ENCODE peak calls at places on chromosomes 7 and 10, in seven cellular contexts. I is H9, M is neuronal stem cell, J is IMR-90, V is mesenchymal stem cell, S is H1, R is trophoblast cell. F is an unnamed sample. For H3K4me1, the result is how much of the 10 kb centered on the place peaks cover.

GRCh38 chr10:34780818-34781380 is 34.2 kb downstream of the PARD3 start:
- DNase-seq in I (no peak), M (no peak), J (peak), V (peak), S (no peak), R (no peak), F (peak)

GRCh38 chr10:22475857-22476600 is 130.7 kb downstream of the SPAG6 start:
- DNase-seq in I (peak), M (peak), J (no peak), V (peak), S (peak), R (peak), F (peak)

GRCh38 chr10:69202332-69202731 is 17.8 kb upstream of the HKDC1 start:
- DNase-seq in I (no peak), M (no peak), J (peak), V (no peak), S (no peak), R (no peak), F (no peak)

GRCh38 chr10:101284171-101285092 is 55.2 kb upstream of the LBX1 start:
- DNase-seq in I (no peak), M (no peak), J (no peak), V (no peak), S (peak), R (no peak), F (no peak)

GRCh38 chr10:20956843-20957242 is 59.7 kb upstream of the NEBL start:
- DNase-seq in I (no peak), M (no peak), J (no peak), V (no peak), S (no peak), R (peak), F (no peak)

GRCh38 chr10:121662945-121663917 is 65.0 kb upstream of the FGFR2 start:
- DNase-seq in I (peak), M (peak), J (no peak), V (no peak), S (peak), R (peak), F (peak)

GRCh38 chr7:80842479-80842797 is 76.4 kb downstream of the SEMA3C start:
- DNase-seq in I (no peak), M (no peak), J (no peak), V (no peak), S (no peak), R (no peak), F (no peak)

GRCh38 chr10:103241262-103242011 is 4.2 kb upstream of the RPEL1 start:
- DNase-seq in I (peak), M (no peak), J (peak), V (peak), S (no peak), R (peak), F (peak)

GRCh38 chr10:86693721-86694369 is 25.5 kb downstream of the LDB3 start:
- DNase-seq in I (peak), M (no peak), J (peak), V (peak), S (peak), R (peak), F (peak)

GRCh38 chr7:75981450-75982305 is 12.7 kb downstream of the TMEM120A start:
- DNase-seq in I (no peak), M (no peak), J (no peak), V (no peak), S (no peak), R (no peak), F (no peak)

GRCh38 chr7:70734436-70734835 is 397.5 kb upstream of the GALNT17 start:
- DNase-seq in I (no peak), M (no peak), J (no peak), V (no peak), S (no peak), R (no peak), F (no peak)

DNA sequence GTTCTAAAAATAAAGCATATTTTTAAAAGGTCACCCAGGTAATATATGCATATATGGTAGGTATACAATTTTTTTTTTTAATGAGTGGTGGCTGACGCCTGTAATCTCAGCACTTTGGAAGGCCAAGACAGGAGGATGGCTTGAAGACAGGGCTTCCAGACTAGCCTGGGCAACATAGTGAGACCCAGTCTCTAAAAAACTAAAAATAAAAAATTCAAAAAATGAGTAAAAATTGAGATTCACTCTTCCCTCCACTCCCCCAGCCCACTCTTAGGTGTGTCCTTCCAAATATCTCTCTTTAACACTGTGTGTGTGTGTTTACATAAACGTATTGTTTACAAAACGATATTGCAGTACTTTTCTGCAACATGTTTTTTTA is 929 bp upstream of the ANXA11 start:
- DNase-seq in I (no peak), M (no peak), J (no peak), V (no peak), S (no peak), R (no peak), F (no peak)
- H3K4me1 ChIP-seq in I (under half), M (under half), J (under half), V (under half), S (under half), R (under half), F (under half)

GRCh38 chr7:82179311-82179710 is 264.3 kb downstream of the CACNA2D1 start:
- DNase-seq in I (no peak), M (no peak), J (peak), V (peak), S (no peak), R (no peak), F (peak)
- H3K23ac ChIP-seq in I (no peak), M (no peak), J (no peak), V (no peak), S (no peak), R (no peak), F (no peak)

DNA sequence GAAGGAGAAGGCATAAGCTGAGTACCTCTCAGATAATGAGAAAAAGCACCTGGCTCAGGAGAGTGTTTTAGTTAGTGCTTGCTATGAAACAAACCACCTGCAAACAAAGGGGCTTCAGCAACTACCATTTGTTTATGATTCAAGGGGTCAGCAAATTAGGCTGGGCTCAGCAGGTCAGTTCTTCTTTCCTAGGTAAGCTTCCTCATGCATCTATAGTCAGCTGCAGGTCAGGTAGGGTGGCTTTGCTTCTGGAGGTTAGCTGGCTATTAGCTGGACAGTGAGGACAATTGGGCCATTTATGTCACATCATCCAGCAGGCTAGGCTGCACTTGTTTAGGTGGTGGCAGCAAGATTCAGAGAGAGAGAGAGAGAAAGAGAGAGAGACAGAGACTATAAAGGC is 185.5 kb downstream of the EMX2 start:
- DNase-seq in I (no peak), M (no peak), J (no peak), V (no peak), S (peak), R (no peak), F (no peak)
- H3K4me1 ChIP-seq in I (under half), M (under half), J (under half), V (under half), S (under half), R (under half), F (under half)

GRCh38 chr7:255721-256361 is 34.1 kb upstream of the FOXL3 start:
- DNase-seq in I (no peak), M (no peak), J (no peak), V (no peak), S (no peak), R (no peak), F (no peak)
- H3K23ac ChIP-seq in I (no peak), M (no peak), J (no peak), V (no peak), S (no peak), R (no peak), F (no peak)

GRCh38 chr7:73829921-73830617 is 727 bp upstream of the CLDN4 start:
- DNase-seq in I (no peak), M (no peak), J (no peak), V (no peak), S (no peak), R (peak), F (no peak)
- H3K4me1 ChIP-seq in I (under half), M (under half), J (under half), V (under half), S (under half), R (under half), F (under half)

GRCh38 chr7:155444746-155445145 is 13.2 kb upstream of the EN2 start:
- DNase-seq in I (no peak), M (no peak), J (no peak), V (no peak), S (no peak), R (no peak), F (no peak)
- H3K23ac ChIP-seq in I (no peak), M (no peak), J (no peak), V (no peak), S (no peak), R (no peak), F (no peak)

DNA sequence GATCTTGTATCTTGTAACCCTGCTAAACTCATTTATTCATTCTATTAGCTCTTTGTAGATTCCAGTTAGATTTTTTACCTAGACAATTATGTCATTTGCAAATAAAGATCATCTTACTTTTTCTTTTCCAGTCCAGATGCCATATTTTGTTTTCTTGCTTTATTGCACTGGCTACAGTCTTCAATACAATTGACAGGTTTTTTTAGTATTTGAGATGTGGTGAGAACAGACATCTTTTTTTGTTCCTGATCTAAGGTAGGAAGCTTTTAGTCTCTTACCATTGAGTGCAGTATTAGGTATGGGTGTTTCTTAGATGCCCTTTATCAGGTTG is 12.1 kb downstream of the SPRN start:
- DNase-seq in I (no peak), M (no peak), J (no peak), V (no peak), S (no peak), R (no peak), F (no peak)
- H3K4me1 ChIP-seq in I (under half), M (under half), J (under half), V (under half), S (under half), R (under half), F (under half)

F was measured in mesendoderm.